ENCODE peak calls at places on chromosomes 11 and 22, in five cellular contexts. T is tibial nerve, S is HL-60, M is endodermal cell, Z is heart left ventricle. L is an unnamed sample.

GRCh38 chr11:72294566-72295395 is 50.8 kb upstream of the PHOX2A start:
- DNase-seq in T (no peak), S (no peak), M (peak; percentile 42), Z (no peak), L (no peak)

GRCh38 chr22:37601540-37602442 is 6.8 kb upstream of the GGA1 start:
- DNase-seq in T (no peak), S (no peak), M (peak; percentile 93), Z (no peak), L (no peak)

GRCh38 chr11:10778217-10778970 is 27.3 kb downstream of the CTR9 start:
- DNase-seq in T (peak; percentile 18), S (no peak), M (no peak), Z (peak; percentile 69), L (no peak)

GRCh38 chr22:19289475-19290161 is 1.9 kb downstream of the CLTCL1 start:
- DNase-seq in T (no peak), S (no peak), M (no peak), Z (no peak), L (no peak)

GRCh38 chr22:29393019-29393608 is 4.7 kb upstream of the AP1B1 start:
- DNase-seq in T (no peak), S (no peak), M (peak; percentile 29), Z (no peak), L (no peak)

GRCh38 chr22:49303781-49304461 is 523.8 kb downstream of the BRD1 start:
- DNase-seq in T (no peak), S (no peak), M (peak; percentile 37), Z (peak; percentile 8), L (no peak)

GRCh38 chr11:113296447-113297205 is 17.8 kb upstream of the TTC12 start:
- DNase-seq in T (no peak), S (no peak), M (peak; percentile 55), Z (no peak), L (no peak)

GRCh38 chr11:45383229-45383628 is 97.1 kb upstream of the SYT13 start:
- DNase-seq in T (no peak), S (peak; percentile 73), M (no peak), Z (no peak), L (no peak)

GRCh38 chr11:107699371-107700348 is 12.2 kb downstream of the SLN start:
- DNase-seq in T (no peak), S (no peak), M (no peak), Z (no peak), L (no peak)

GRCh38 chr22:30502911-30503310 is 2.6 kb downstream of the SEC14L4 start:
- DNase-seq in T (no peak), S (no peak), M (no peak), Z (no peak), L (no peak)

GRCh38 chr22:39589880-39590279 is 19.3 kb downstream of the CACNA1I start:
- DNase-seq in T (no peak), S (no peak), M (no peak), Z (no peak), L (no peak)

GRCh38 chr11:61158691-61159381 is 2.4 kb downstream of the VPS37C start:
- DNase-seq in T (no peak), S (no peak), M (peak; percentile 62), Z (no peak), L (no peak)

GRCh38 chr22:49738566-49738965 is 89.1 kb downstream of the BRD1 start:
- DNase-seq in T (no peak), S (no peak), M (peak; percentile 23), Z (no peak), L (no peak)

GRCh38 chr11:113994077-113994954 is 19.4 kb downstream of the HTR3A start:
- DNase-seq in T (no peak), S (no peak), M (peak; percentile 87), Z (no peak), L (peak; percentile 49)

GRCh38 chr11:384511-384910 is 9.5 kb upstream of the PKP3 start:
- DNase-seq in T (no peak), S (no peak), M (no peak), Z (no peak), L (no peak)

GRCh38 chr11:63840356-63841060 is 1.6 kb downstream of the MARK2 start:
- DNase-seq in T (no peak), S (no peak), M (no peak), Z (no peak), L (no peak)

DNA sequence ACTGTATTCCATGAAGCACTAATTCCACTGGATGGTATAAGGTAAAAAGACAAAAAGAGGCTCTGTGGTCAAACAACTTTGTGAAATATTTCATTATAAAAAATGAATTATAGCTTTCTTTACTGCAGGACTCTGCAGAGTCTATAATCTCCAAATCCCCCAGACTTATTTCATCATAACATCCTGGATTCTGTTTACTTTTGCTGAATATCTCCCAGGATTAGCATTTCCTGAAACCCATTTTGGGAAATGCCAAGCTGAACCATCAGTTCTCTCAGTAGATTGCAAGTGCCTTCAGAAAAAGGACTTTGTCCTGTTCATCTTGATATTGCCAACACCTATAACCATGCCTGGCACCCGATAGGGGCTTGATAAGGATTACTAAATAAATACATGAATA is 7.9 kb downstream of the PAMR1 start:
- DNase-seq in T (no peak), S (no peak), M (no peak), Z (no peak), L (no peak)
- H3K27me3 ChIP-seq in T (no peaks in the 10 kb centered on the region), S (peaks cover 7% of the 10 kb centered on the region), M (no peaks in the 10 kb centered on the region), Z (peaks cover 7% of the 10 kb centered on the region), L (peaks cover 28% of the 10 kb centered on the region)

DNA sequence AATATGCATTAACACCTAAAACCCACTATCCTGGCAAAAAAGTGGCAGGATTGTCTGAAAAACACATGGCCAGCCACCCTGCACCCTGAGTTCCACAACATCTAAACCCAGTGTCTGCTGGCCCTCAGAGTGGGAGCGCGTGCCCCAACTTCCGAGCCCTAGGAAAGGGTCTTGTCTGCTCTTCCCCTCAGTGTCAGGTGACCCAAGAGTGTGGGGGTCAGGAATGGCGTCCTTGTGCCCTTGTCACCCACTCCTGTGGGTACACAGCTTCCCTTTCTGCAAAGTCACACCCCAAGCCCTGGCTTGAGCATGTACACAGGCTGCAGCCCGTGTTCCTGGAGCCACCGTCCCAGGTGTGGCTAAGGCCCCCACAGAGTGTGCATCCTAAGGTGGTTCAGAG is 67.6 kb downstream of the CDKN1C start:
- DNase-seq in T (no peak), S (no peak), M (no peak), Z (no peak), L (no peak)
- H3K27ac ChIP-seq in T (no peak overlapping the region), S (no peak overlapping the region), M (no peak overlapping the region), Z (no peak overlapping the region), L (no peak overlapping the region)

GRCh38 chr11:124763156-124763947 is 1.3 kb upstream of the ESAM start:
- DNase-seq in T (peak; percentile 65), S (no peak), M (peak; percentile 96), Z (peak; percentile 87), L (peak; percentile 87)
- H3K27me3 ChIP-seq in T (peaks cover 52% of the 10 kb centered on the region), S (peaks cover 28% of the 10 kb centered on the region), M (peaks cover 46% of the 10 kb centered on the region), Z (peaks cover 34% of the 10 kb centered on the region), L (peaks cover 35% of the 10 kb centered on the region)

DNA sequence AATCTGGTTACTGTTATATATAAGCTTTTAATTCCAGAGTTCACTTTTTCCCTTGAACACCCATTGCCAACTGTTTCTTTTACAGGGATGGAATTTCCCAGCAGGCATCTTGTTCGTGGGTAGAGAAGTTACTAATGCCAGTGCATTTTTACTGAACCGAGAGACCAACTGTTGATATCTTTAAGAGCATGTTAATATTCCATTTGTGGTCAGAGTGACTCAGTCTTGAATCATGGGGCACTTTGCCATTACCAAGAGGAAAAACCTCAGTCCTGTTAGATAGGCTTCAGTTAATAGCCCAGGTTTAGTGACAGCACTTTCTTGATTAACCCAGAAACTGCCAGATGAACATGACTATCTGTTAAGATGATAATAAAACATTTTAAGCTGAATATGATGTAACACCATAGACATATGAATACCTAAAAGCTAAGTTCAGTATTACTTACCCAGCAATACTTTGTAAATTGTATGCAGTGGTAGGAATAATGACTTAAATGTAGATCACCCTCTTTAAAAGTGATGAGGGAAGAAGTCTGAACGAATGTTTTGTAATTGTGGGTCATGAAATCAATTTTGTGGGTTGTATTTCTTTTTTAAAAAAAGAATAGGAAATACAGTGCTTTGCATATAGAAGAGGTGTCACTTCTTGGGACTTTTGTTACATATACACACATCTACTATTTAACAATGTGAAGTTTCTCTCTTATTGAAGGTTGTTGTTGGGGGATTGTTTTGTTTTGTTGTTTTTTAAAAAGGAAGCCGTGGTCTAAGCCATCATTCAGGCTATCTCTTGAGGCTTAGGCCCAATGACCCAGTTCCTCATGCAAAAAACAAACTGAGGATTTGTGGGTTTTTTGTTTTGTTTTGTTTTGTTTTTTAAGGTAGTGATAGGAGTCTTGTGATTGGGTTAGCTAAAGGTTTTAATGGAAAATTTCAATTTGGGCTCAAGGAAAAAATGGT is 79.2 kb upstream of the GRIK4 start:
- DNase-seq in T (no peak), S (peak; percentile 22), M (no peak), Z (peak; percentile 43), L (no peak)
- H3K27ac ChIP-seq in T (peak overlapping the region; percentile 83), S (no peak overlapping the region), M (no peak overlapping the region), Z (peak overlapping the region; percentile 71), L (no peak overlapping the region)

DNA sequence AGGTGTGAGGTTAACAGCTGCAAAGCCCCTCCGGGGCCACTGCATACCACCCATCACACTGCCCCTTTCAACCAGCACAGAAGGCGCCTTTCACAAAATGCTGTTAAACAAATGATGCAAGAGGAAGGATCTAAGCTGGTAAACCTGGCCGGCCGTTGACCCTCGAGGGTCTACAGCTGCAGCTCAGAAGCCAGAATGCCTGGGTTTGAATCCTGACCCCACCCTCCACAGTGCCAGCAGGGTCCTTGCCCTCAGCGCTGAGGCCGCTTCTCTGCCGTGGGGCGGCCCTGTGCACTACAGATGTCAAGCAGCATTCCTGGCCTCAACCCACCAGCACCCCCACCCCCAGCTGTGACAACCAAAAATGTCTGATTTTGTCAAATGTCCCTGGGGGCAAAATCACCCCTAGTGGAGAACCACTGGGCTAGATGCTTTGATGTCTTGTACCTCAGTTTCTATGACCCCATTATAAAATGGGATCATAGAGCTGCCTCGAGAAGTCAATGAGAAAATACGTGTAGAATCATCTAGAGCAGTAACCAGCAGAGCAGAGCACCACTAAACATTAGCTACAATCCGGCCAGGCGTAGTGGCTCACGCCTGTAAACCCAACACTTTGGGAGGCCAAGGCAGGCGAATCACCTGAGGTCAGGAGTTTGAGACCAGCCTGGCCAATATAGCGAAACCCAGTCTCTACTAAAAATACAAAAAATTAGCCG is 77.9 kb downstream of the CELSR1 start:
- DNase-seq in T (no peak), S (no peak), M (no peak), Z (no peak), L (no peak)
- H3K27me3 ChIP-seq in T (peaks cover 13% of the 10 kb centered on the region), S (peaks cover 2% of the 10 kb centered on the region), M (no peaks in the 10 kb centered on the region), Z (no peaks in the 10 kb centered on the region), L (no peaks in the 10 kb centered on the region)

GRCh38 chr22:27804016-27804415 is 2.5 kb upstream of the MN1 start:
- DNase-seq in T (no peak), S (no peak), M (peak; percentile 69), Z (no peak), L (no peak)
- H3K27ac ChIP-seq in T (no peak overlapping the region), S (no peak overlapping the region), M (no peak overlapping the region), Z (no peak overlapping the region), L (no peak overlapping the region)

GRCh38 chr11:128685383-128686044 is 8.4 kb upstream of the FLI1 start:
- DNase-seq in T (no peak), S (no peak), M (no peak), Z (no peak), L (no peak)
- H3K27me3 ChIP-seq in T (peaks cover 87% of the 10 kb centered on the region), S (peaks cover 36% of the 10 kb centered on the region), M (peaks cover 100% of the 10 kb centered on the region), Z (peaks cover 57% of the 10 kb centered on the region), L (peaks cover 25% of the 10 kb centered on the region)

DNA sequence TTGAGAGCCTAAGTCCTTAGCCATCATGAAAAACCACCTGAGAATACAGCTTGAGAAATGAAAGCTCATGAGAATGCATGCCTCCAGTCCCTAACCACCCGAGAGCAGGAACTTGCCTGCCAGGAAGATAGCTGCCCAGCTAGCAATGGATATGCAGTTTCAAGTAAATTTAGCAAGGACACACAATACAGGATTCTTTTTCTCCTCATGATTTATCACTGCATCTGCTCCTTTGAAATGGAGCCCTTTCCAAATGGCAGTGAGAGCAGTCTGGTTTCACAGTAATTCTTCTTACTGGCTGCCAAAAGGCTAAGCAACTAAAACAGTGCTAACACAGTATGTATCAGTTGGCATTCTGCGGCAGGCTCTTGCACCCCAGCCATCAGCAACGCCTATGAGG is 109.9 kb downstream of the MICAL3 start:
- DNase-seq in T (no peak), S (no peak), M (no peak), Z (no peak), L (no peak)
- H3K27ac ChIP-seq in T (peak overlapping the region; percentile 58), S (no peak overlapping the region), M (no peak overlapping the region), Z (peak overlapping the region; percentile 43), L (no peak overlapping the region)